ENCODE peak calls at places on chromosome 2, in five cellular contexts. K, R, L, C and T are unnamed samples.

GRCh38 chr2:148876589-148877402 is 1.8 kb downstream of the KIF5C start:
- DNase-seq in K (peak), R (no peak), L (no peak), C (no peak), T (no peak)

GRCh38 chr2:64054166-64054915 is 35.1 kb upstream of the VPS54 start:
- DNase-seq in K (no peak), R (peak), L (no peak), C (no peak), T (peak)

GRCh38 chr2:118179445-118179844 is 91.2 kb downstream of the INSIG2 start:
- DNase-seq in K (no peak), R (no peak), L (no peak), C (no peak), T (no peak)

GRCh38 chr2:98572211-98572610 is 36.1 kb downstream of the COA5 start:
- DNase-seq in K (no peak), R (no peak), L (no peak), C (no peak), T (no peak)

GRCh38 chr2:233457356-233457755 is 103.1 kb downstream of the DGKD start:
- DNase-seq in K (no peak), R (no peak), L (no peak), C (no peak), T (no peak)

GRCh38 chr2:24891201-24891600 is 28.8 kb downstream of the ADCY3 start:
- DNase-seq in K (no peak), R (no peak), L (no peak), C (no peak), T (no peak)

GRCh38 chr2:56749152-56749752 is 565.5 kb downstream of the CCDC85A start:
- DNase-seq in K (peak), R (peak), L (no peak), C (peak), T (peak)

GRCh38 chr2:238169021-238169707 is 10.4 kb downstream of the ERFE start:
- DNase-seq in K (no peak), R (no peak), L (no peak), C (peak), T (no peak)

GRCh38 chr2:229943171-229943570 is 20.9 kb downstream of the FBXO36 start:
- DNase-seq in K (no peak), R (no peak), L (no peak), C (no peak), T (no peak)

GRCh38 chr2:119469131-119469530 is 37.5 kb downstream of the TMEM37 start:
- DNase-seq in K (no peak), R (no peak), L (no peak), C (no peak), T (no peak)
- H3K4me3 ChIP-seq in K (no peak), R (no peak), L (no peak), C (no peak), T (no peak)

GRCh38 chr2:124824441-124824840 is 799.4 kb downstream of the CNTNAP5 start:
- DNase-seq in K (no peak), R (no peak), L (no peak), C (no peak), T (no peak)

DNA sequence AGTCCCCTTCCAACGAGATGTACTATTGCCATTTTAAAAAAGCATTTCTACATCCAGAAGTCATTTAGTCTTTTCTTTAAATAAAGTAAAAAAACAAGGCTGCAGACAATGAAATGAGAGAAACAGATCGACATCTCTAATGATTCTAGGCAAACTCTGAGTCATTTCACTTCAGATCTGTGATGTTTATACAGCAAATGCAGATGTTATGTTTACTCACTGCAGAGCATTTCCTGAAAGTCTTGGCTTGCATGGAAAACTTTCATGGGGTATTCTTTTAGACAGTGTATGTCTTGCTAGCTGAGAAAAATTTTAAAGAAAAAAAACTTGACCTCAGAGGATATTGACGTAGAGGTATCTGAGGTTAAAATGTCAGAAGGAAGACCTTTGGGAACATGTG is 797.4 kb downstream of the CNTNAP5 start:
- DNase-seq in K (no peak), R (no peak), L (no peak), C (no peak), T (no peak)
- H3K4me3 ChIP-seq in K (no peak), R (no peak), L (no peak), C (no peak), T (no peak)

DNA sequence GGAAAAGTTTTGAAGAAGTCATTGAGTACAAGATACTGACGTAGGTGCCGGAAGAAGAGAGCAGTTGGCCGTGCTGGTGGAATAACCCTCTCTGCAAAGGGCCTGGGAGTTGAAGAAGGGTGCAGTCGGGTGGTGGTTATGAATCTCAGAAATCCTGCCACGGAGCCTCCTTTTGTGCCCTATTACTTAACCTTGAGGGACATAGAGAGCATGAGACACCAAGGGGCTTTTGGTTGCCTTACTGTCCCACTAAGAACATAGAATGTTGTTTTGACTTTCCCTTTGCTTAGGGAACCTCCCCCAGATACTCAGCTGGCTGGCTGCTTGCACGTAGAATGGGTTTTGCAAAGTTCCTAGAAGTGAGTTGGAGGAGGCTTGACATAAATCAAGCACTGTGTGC is 1.3 kb upstream of the CD28 start:
- DNase-seq in K (no peak), R (peak), L (no peak), C (no peak), T (no peak)
- H3K4me3 ChIP-seq in K (no peak), R (peak), L (no peak), C (no peak), T (peak)

GRCh38 chr2:190406805-190407204 is 1.4 kb upstream of the MFSD6 start:
- DNase-seq in K (no peak), R (no peak), L (no peak), C (no peak), T (no peak)
- H3K4me3 ChIP-seq in K (no peak), R (no peak), L (no peak), C (no peak), T (peak)